ENCODE peak calls at places on chromosomes 6 and 20, in six cellular contexts. One of them, this sample, is unnamed.

GRCh38 chr6:3306848-3307247 is 48.1 kb downstream of the PSMG4 start:
- DNase-seq in transverse colon: peak; percentile 4
- DNase-seq in sigmoid colon: peak; percentile 50
- DNase-seq in stomach: no peak
- DNase-seq in H1: no peak
- DNase-seq in esophagus muscularis mucosa: no peak
- DNase-seq in this sample: no peak

GRCh38 chr20:6533828-6534388 is 233.6 kb upstream of the BMP2 start:
- DNase-seq in transverse colon: no peak
- DNase-seq in sigmoid colon: no peak
- DNase-seq in stomach: no peak
- DNase-seq in H1: no peak
- DNase-seq in esophagus muscularis mucosa: no peak
- DNase-seq in this sample: no peak

GRCh38 chr6:2853766-2854393 is 12.2 kb upstream of the SERPINB1 start:
- DNase-seq in transverse colon: peak; percentile 54
- DNase-seq in sigmoid colon: no peak
- DNase-seq in stomach: no peak
- DNase-seq in H1: no peak
- DNase-seq in esophagus muscularis mucosa: peak; percentile 90
- DNase-seq in this sample: peak; percentile 77

GRCh38 chr6:106517699-106518098 is 111.6 kb downstream of the RTN4IP1 start:
- DNase-seq in transverse colon: no peak
- DNase-seq in sigmoid colon: no peak
- DNase-seq in stomach: no peak
- DNase-seq in H1: no peak
- DNase-seq in esophagus muscularis mucosa: no peak
- DNase-seq in this sample: no peak

GRCh38 chr6:28269492-28269891 is 2.5 kb downstream of the ZSCAN26 start:
- DNase-seq in transverse colon: no peak
- DNase-seq in sigmoid colon: no peak
- DNase-seq in stomach: no peak
- DNase-seq in H1: no peak
- DNase-seq in esophagus muscularis mucosa: no peak
- DNase-seq in this sample: no peak

GRCh38 chr6:117776441-117776840 is 101.2 kb downstream of the NUS1 start:
- DNase-seq in transverse colon: no peak
- DNase-seq in sigmoid colon: no peak
- DNase-seq in stomach: no peak
- DNase-seq in H1: no peak
- DNase-seq in esophagus muscularis mucosa: no peak
- DNase-seq in this sample: no peak

GRCh38 chr6:10518461-10519216 is 2.5 kb upstream of the GCNT2 start:
- DNase-seq in transverse colon: peak; percentile 27
- DNase-seq in sigmoid colon: no peak
- DNase-seq in stomach: no peak
- DNase-seq in H1: no peak
- DNase-seq in esophagus muscularis mucosa: no peak
- DNase-seq in this sample: peak; percentile 45

GRCh38 chr20:34171640-34172039 is 59.6 kb upstream of the EIF2S2 start:
- DNase-seq in transverse colon: no peak
- DNase-seq in sigmoid colon: no peak
- DNase-seq in stomach: no peak
- DNase-seq in H1: no peak
- DNase-seq in esophagus muscularis mucosa: no peak
- DNase-seq in this sample: no peak

GRCh38 chr6:136994782-136995181 is 50.0 kb downstream of the IL20RA start:
- DNase-seq in transverse colon: no peak
- DNase-seq in sigmoid colon: no peak
- DNase-seq in stomach: no peak
- DNase-seq in H1: no peak
- DNase-seq in esophagus muscularis mucosa: no peak
- DNase-seq in this sample: no peak

GRCh38 chr20:10247440-10247839 is 28.8 kb downstream of the SNAP25 start:
- DNase-seq in transverse colon: no peak
- DNase-seq in sigmoid colon: no peak
- DNase-seq in stomach: no peak
- DNase-seq in H1: no peak
- DNase-seq in esophagus muscularis mucosa: no peak
- DNase-seq in this sample: no peak

GRCh38 chr6:50819527-50819905 is 845 bp downstream of the TFAP2B start:
- DNase-seq in transverse colon: no peak
- DNase-seq in sigmoid colon: no peak
- DNase-seq in stomach: no peak
- DNase-seq in H1: no peak
- DNase-seq in esophagus muscularis mucosa: no peak
- DNase-seq in this sample: peak; percentile 86

GRCh38 chr6:109910571-109910970 is 67.5 kb upstream of the GPR6 start:
- DNase-seq in transverse colon: no peak
- DNase-seq in sigmoid colon: no peak
- DNase-seq in stomach: no peak
- DNase-seq in H1: no peak
- DNase-seq in esophagus muscularis mucosa: no peak
- DNase-seq in this sample: no peak

GRCh38 chr6:147000545-147001488 is 203.4 kb upstream of the STXBP5 start:
- DNase-seq in transverse colon: no peak
- DNase-seq in sigmoid colon: no peak
- DNase-seq in stomach: no peak
- DNase-seq in H1: no peak
- DNase-seq in esophagus muscularis mucosa: no peak
- DNase-seq in this sample: no peak

GRCh38 chr20:15561707-15562106 is 1011.5 kb downstream of the KIF16B start:
- DNase-seq in transverse colon: no peak
- DNase-seq in sigmoid colon: no peak
- DNase-seq in stomach: no peak
- DNase-seq in H1: no peak
- DNase-seq in esophagus muscularis mucosa: no peak
- DNase-seq in this sample: no peak

GRCh38 chr20:39188264-39188765 is 226.2 kb downstream of the DHX35 start:
- DNase-seq in transverse colon: no peak
- DNase-seq in sigmoid colon: no peak
- DNase-seq in stomach: no peak
- DNase-seq in H1: no peak
- DNase-seq in esophagus muscularis mucosa: no peak
- DNase-seq in this sample: no peak

GRCh38 chr20:5688431-5688972 is 61.7 kb upstream of the SHLD1 start:
- DNase-seq in transverse colon: no peak
- DNase-seq in sigmoid colon: no peak
- DNase-seq in stomach: no peak
- DNase-seq in H1: no peak
- DNase-seq in esophagus muscularis mucosa: no peak
- DNase-seq in this sample: peak; percentile 61

GRCh38 chr6:45075246-45075645 is 252.9 kb upstream of the RUNX2 start:
- DNase-seq in transverse colon: no peak
- DNase-seq in sigmoid colon: no peak
- DNase-seq in stomach: no peak
- DNase-seq in H1: no peak
- DNase-seq in esophagus muscularis mucosa: no peak
- DNase-seq in this sample: no peak

GRCh38 chr6:40312213-40313015 is 274.8 kb downstream of the LRFN2 start:
- DNase-seq in transverse colon: no peak
- DNase-seq in sigmoid colon: no peak
- DNase-seq in stomach: no peak
- DNase-seq in H1: no peak
- DNase-seq in esophagus muscularis mucosa: no peak
- DNase-seq in this sample: no peak

GRCh38 chr6:139370047-139370706 is 4.3 kb downstream of the CITED2 start:
- DNase-seq in transverse colon: peak; percentile 17
- DNase-seq in sigmoid colon: no peak
- DNase-seq in stomach: no peak
- DNase-seq in H1: no peak
- DNase-seq in esophagus muscularis mucosa: no peak
- DNase-seq in this sample: peak; percentile 35
- TF ChIP-seq POLR2AphosphoS5 in transverse colon: no peak
- TF ChIP-seq POLR2AphosphoS5 in sigmoid colon: peak; percentile 9
- TF ChIP-seq POLR2AphosphoS5 in stomach: no peak
- TF ChIP-seq POLR2AphosphoS5 in H1: no peak
- TF ChIP-seq POLR2AphosphoS5 in esophagus muscularis mucosa: peak; percentile 51
- TF ChIP-seq POLR2AphosphoS5 in this sample: no peak

GRCh38 chr6:53064726-53065265 is 408 bp upstream of the FBXO9 start:
- DNase-seq in transverse colon: peak; percentile 98
- DNase-seq in sigmoid colon: peak; percentile 98
- DNase-seq in stomach: peak; percentile 97
- DNase-seq in H1: peak; percentile 91
- DNase-seq in esophagus muscularis mucosa: peak; percentile 99
- DNase-seq in this sample: peak; percentile 97
- TF ChIP-seq POLR2A in transverse colon: no peak
- TF ChIP-seq POLR2A in sigmoid colon: no peak
- TF ChIP-seq POLR2A in stomach: no peak
- TF ChIP-seq POLR2A in H1: no peak
- TF ChIP-seq POLR2A in esophagus muscularis mucosa: peak; percentile 5
- TF ChIP-seq POLR2A in this sample: no peak

GRCh38 chr6:168678588-168678987 is 237.6 kb downstream of the SMOC2 start:
- DNase-seq in transverse colon: no peak
- DNase-seq in sigmoid colon: no peak
- DNase-seq in stomach: no peak
- DNase-seq in H1: no peak
- DNase-seq in esophagus muscularis mucosa: no peak
- DNase-seq in this sample: no peak

GRCh38 chr6:168675375-168675774 is 234.4 kb downstream of the SMOC2 start:
- DNase-seq in transverse colon: no peak
- DNase-seq in sigmoid colon: no peak
- DNase-seq in stomach: no peak
- DNase-seq in H1: no peak
- DNase-seq in esophagus muscularis mucosa: no peak
- DNase-seq in this sample: no peak

GRCh38 chr6:168678177-168678576 is 237.2 kb downstream of the SMOC2 start:
- DNase-seq in transverse colon: no peak
- DNase-seq in sigmoid colon: no peak
- DNase-seq in stomach: no peak
- DNase-seq in H1: no peak
- DNase-seq in esophagus muscularis mucosa: no peak
- DNase-seq in this sample: no peak

GRCh38 chr6:168675933-168676551 is 235.1 kb downstream of the SMOC2 start:
- DNase-seq in transverse colon: no peak
- DNase-seq in sigmoid colon: no peak
- DNase-seq in stomach: no peak
- DNase-seq in H1: no peak
- DNase-seq in esophagus muscularis mucosa: no peak
- DNase-seq in this sample: no peak

GRCh38 chr6:168676552-168677317 is 235.8 kb downstream of the SMOC2 start:
- DNase-seq in transverse colon: no peak
- DNase-seq in sigmoid colon: no peak
- DNase-seq in stomach: no peak
- DNase-seq in H1: no peak
- DNase-seq in esophagus muscularis mucosa: no peak
- DNase-seq in this sample: peak; percentile 17
- TF ChIP-seq EP300 in transverse colon: no peak
- TF ChIP-seq EP300 in sigmoid colon: no peak
- TF ChIP-seq EP300 in stomach: no peak
- TF ChIP-seq EP300 in H1: no peak
- TF ChIP-seq EP300 in esophagus muscularis mucosa: no peak
- TF ChIP-seq EP300 in this sample: no peak

GRCh38 chr6:83430606-83431544 is at the start of gene ME1:
- DNase-seq in transverse colon: peak; percentile 84
- DNase-seq in sigmoid colon: peak; percentile 90
- DNase-seq in stomach: peak; percentile 71
- DNase-seq in H1: peak; percentile 36
- DNase-seq in esophagus muscularis mucosa: no peak
- DNase-seq in this sample: peak; percentile 91
- TF ChIP-seq POLR2AphosphoS5 in transverse colon: peak; percentile 42
- TF ChIP-seq POLR2AphosphoS5 in sigmoid colon: peak; percentile 33
- TF ChIP-seq POLR2AphosphoS5 in stomach: peak; percentile 42
- TF ChIP-seq POLR2AphosphoS5 in H1: no peak
- TF ChIP-seq POLR2AphosphoS5 in esophagus muscularis mucosa: peak; percentile 71
- TF ChIP-seq POLR2AphosphoS5 in this sample: peak; percentile 71

GRCh38 chr6:25166955-25167753 is 112.0 kb upstream of the CARMIL1 start:
- DNase-seq in transverse colon: no peak
- DNase-seq in sigmoid colon: no peak
- DNase-seq in stomach: no peak
- DNase-seq in H1: no peak
- DNase-seq in esophagus muscularis mucosa: no peak
- DNase-seq in this sample: no peak
- TF ChIP-seq POLR2A in transverse colon: no peak
- TF ChIP-seq POLR2A in sigmoid colon: no peak
- TF ChIP-seq POLR2A in stomach: no peak
- TF ChIP-seq POLR2A in H1: no peak
- TF ChIP-seq POLR2A in esophagus muscularis mucosa: no peak
- TF ChIP-seq POLR2A in this sample: no peak